ENCODE peak calls at places on chromosomes 4 and X, in nine cellular contexts. O is OCI-LY7, P is breast epithelium, B is fibroblast of mammary gland, W is retinal pigment epithelial cell, R is fibroblast of lung, U is uterus, F is Peyer's patch, A is MM.1S. N is an unnamed sample.

GRCh38 chr4:147336252-147336651 is 144.6 kb upstream of the EDNRA start:
- DNase-seq in O (no peak), P (no peak), B (no peak), W (peak), R (no peak), U (no peak), F (no peak), A (no peak), N (no peak)

GRCh38 chrX:66635360-66635759 is 3.5 kb downstream of the EDA2R start:
- DNase-seq in O (no peak), P (no peak), B (peak), W (no peak), R (peak), U (no peak), F (no peak), A (no peak), N (no peak)

GRCh38 chr4:188658958-188659522 is 519.8 kb downstream of the TRIML1 start:
- DNase-seq in O (no peak), P (no peak), B (no peak), W (no peak), R (no peak), U (no peak), F (no peak), A (no peak), N (no peak)

GRCh38 chrX:76183289-76184057 is 10.6 kb downstream of the PBDC1 start:
- DNase-seq in O (no peak), P (no peak), B (peak), W (no peak), R (peak), U (no peak), F (no peak), A (no peak), N (no peak)

GRCh38 chr4:99447079-99447478 is 11.9 kb upstream of the ADH7 start:
- DNase-seq in O (no peak), P (no peak), B (peak), W (peak), R (peak), U (no peak), F (no peak), A (peak), N (no peak)

GRCh38 chr4:176784816-176785215 is 7.9 kb downstream of the VEGFC start:
- DNase-seq in O (no peak), P (no peak), B (no peak), W (no peak), R (peak), U (no peak), F (no peak), A (no peak), N (no peak)

GRCh38 chr4:151668687-151669402 is 92.0 kb downstream of the GATB start:
- DNase-seq in O (no peak), P (no peak), B (no peak), W (no peak), R (peak), U (no peak), F (no peak), A (no peak), N (no peak)

GRCh38 chrX:23513121-23513520 is 154.2 kb upstream of the PRDX4 start:
- DNase-seq in O (no peak), P (no peak), B (no peak), W (no peak), R (no peak), U (no peak), F (no peak), A (no peak), N (no peak)

DNA sequence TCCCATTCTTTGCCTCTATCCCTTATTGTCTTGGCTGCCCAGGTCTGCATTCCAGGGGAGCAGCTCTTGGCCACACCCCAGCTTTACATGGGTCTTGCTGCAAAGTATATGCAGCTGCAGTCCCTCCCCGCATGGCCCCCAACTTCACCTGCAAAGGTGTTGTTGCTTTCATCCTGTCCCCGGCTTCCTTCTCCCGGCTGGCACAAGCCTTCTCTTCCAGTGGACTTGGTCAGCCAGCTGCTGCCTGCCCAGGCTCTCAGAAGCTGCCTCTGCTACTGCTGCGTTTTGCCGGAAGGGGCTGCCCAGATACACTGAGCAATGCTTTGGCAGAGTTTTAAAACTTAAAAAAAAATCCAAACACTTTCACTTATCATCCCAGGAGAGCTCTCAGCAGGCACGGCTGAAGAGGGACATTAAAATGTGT is 121.2 kb upstream of the PDLIM3 start:
- DNase-seq in O (no peak), P (no peak), B (peak), W (peak), R (peak), U (peak), F (no peak), A (no peak), N (peak)
- H3K4me3 ChIP-seq in O (no peak), P (peak), B (no peak), W (peak), R (no peak), U (no peak), F (no peak), A (no peak), N (peak)

DNA sequence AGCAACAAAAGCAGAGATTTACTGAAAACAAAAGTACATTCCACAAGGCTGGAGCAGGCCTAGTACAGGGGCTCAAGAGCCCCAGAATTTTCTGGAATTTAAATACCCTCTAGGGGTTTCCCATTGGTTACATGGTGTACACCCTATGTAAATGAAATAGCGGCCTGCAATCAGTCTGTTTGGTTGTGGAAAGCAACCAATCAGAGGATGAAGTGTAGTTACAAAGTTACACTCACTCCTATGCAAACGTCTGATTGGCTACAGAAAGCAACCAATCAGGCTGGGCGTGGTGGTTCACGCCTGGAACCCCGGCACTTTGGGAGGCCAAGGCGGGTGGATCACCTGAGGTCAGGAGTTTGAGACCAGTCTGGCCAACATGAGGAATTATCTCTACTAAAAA is 13.8 kb upstream of the TXLNG start:
- DNase-seq in O (no peak), P (no peak), B (no peak), W (no peak), R (no peak), U (no peak), F (no peak), A (no peak), N (no peak)
- H3K4me3 ChIP-seq in O (no peak), P (no peak), B (no peak), W (no peak), R (no peak), U (no peak), F (no peak), A (no peak), N (no peak)

DNA sequence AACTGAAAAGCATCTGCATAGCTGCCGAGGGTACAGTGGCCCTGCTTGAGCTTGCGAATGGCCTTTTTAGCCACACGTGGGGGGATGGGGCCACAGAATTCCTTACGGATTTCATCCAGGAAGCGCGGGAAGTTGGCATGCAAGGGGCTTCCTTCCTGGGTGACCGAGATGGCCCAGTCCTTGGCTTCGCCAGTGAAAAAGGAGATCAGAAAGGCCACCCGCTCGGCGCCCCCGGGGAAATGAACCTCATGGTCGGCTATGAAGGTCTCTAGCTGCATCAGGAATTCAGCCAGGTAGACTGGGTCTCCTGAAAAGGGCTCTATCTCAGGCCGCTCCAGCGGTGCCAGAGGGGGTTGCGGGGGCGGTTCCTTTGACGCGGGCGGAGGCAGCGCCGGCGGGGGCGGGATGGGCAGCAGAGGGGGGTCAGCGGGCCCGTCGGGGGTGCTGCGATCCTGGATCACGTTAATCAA is 918 bp downstream of the RTL5 start:
- DNase-seq in O (no peak), P (no peak), B (no peak), W (no peak), R (no peak), U (peak), F (no peak), A (no peak), N (no peak)
- H3K4me3 ChIP-seq in O (no peak), P (peak), B (peak), W (peak), R (peak), U (peak), F (peak), A (peak), N (peak)

GRCh38 chr4:94455081-94455480 is 3.3 kb downstream of the PDLIM5 start:
- DNase-seq in O (no peak), P (peak), B (peak), W (no peak), R (peak), U (peak), F (no peak), A (no peak), N (no peak)
- H3K4me3 ChIP-seq in O (no peak), P (no peak), B (no peak), W (peak), R (no peak), U (peak), F (no peak), A (no peak), N (no peak)

GRCh38 chr4:13548059-13548983 is 4.0 kb upstream of the NKX3-2 start:
- DNase-seq in O (no peak), P (no peak), B (no peak), W (no peak), R (no peak), U (no peak), F (no peak), A (peak), N (no peak)
- H3K4me3 ChIP-seq in O (peak), P (peak), B (no peak), W (no peak), R (no peak), U (peak), F (peak), A (peak), N (no peak)

GRCh38 chr4:3760833-3761232 is 5.4 kb upstream of the ADRA2C start:
- DNase-seq in O (no peak), P (no peak), B (no peak), W (no peak), R (no peak), U (no peak), F (no peak), A (no peak), N (no peak)
- H3K4me3 ChIP-seq in O (no peak), P (no peak), B (no peak), W (no peak), R (no peak), U (no peak), F (no peak), A (no peak), N (no peak)

GRCh38 chr4:104907991-104908390 is 238.7 kb upstream of the TET2 start:
- DNase-seq in O (no peak), P (no peak), B (no peak), W (no peak), R (no peak), U (no peak), F (no peak), A (no peak), N (no peak)
- H3K4me3 ChIP-seq in O (no peak), P (no peak), B (no peak), W (no peak), R (no peak), U (no peak), F (no peak), A (no peak), N (no peak)

DNA sequence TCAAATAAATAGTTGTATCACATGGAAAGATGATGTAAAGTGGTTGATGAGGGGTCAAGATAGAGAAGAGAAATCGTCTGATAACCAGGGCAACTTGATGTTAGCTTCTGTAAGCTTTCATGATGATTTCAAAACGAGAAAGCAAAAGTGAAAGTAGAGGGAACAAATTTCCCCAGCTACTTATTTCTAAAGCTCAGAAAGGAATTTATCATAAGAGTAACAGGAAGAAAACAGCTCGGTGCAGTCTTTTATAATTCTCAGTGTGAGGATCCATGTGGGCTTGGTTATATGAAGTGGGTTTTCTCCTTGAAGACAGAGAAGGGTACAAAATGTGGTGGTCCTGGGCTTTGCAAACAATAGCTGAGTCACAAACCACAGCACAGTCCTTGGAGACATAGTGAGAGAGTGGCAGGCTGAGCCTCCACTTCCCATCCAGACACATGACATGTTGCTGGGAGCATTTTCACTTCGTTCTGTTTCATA is 32.1 kb upstream of the GLRA2 start:
- DNase-seq in O (no peak), P (no peak), B (peak), W (no peak), R (peak), U (no peak), F (peak), A (peak), N (no peak)
- H3K4me3 ChIP-seq in O (peak), P (peak), B (no peak), W (no peak), R (peak), U (peak), F (peak), A (peak), N (peak)